ENCODE peak calls at places on chromosome 14, in ten cellular contexts. Z is substantia nigra; L is CD4-positive, alpha-beta T cell; A is mesenchymal stem cell; Y is suprapubic skin; O is caudate nucleus; X is sigmoid colon; R is dorsolateral prefrontal cortex; B is adrenal gland; H is tibial artery. M is an unnamed sample.

GRCh38 chr14:99603965-99604765 is at the start of gene CCDC85C:
- DNase-seq in H (peak), B (peak), A (peak), Y (peak), R (peak), Z (peak), L (peak), O (peak), X (peak), M (peak)

GRCh38 chr14:65303902-65304222 is 108.7 kb upstream of the FUT8 start:
- DNase-seq in X (no peak), H (no peak), O (no peak), R (no peak), A (no peak), B (no peak), L (no peak), Y (no peak), Z (no peak), M (no peak)

GRCh38 chr14:64200170-64200569 is 94.0 kb downstream of the ESR2 start:
- DNase-seq in R (no peak), A (peak), Z (no peak), O (no peak), Y (no peak), B (peak), X (no peak), H (no peak), L (no peak), M (no peak)

GRCh38 chr14:104389326-104390220 is 190.0 kb upstream of the C14orf180 start:
- DNase-seq in B (no peak), X (peak), R (no peak), L (no peak), Z (no peak), Y (peak), A (no peak), O (no peak), H (peak), M (no peak)

GRCh38 chr14:31229638-31230229 is 22.1 kb upstream of the HECTD1 start:
- DNase-seq in H (peak), L (no peak), A (peak), O (peak), X (peak), B (peak), R (no peak), Y (peak), Z (no peak), M (peak)

GRCh38 chr14:92414685-92415084 is 91.7 kb downstream of the SLC24A4 start:
- DNase-seq in L (no peak), B (no peak), H (no peak), O (no peak), Y (no peak), X (no peak), R (no peak), Z (no peak), A (no peak), M (no peak)

GRCh38 chr14:38420045-38420444 is 164.2 kb upstream of the CLEC14A start:
- DNase-seq in Y (no peak), R (no peak), Z (no peak), X (no peak), H (no peak), O (no peak), A (no peak), L (no peak), B (no peak), M (no peak)

GRCh38 chr14:67137744-67138371 is 51.4 kb upstream of the GARIN2 start:
- DNase-seq in H (no peak), L (no peak), O (no peak), X (no peak), R (no peak), A (peak), Y (no peak), Z (no peak), B (no peak), M (no peak)

GRCh38 chr14:96962337-96962736 is 165.2 kb downstream of the VRK1 start:
- DNase-seq in B (no peak), Y (no peak), L (peak), A (no peak), Z (no peak), O (no peak), H (no peak), X (no peak), R (no peak), M (no peak)

GRCh38 chr14:74080820-74081460 is 3.3 kb downstream of the ALDH6A1 start:
- DNase-seq in A (no peak), B (no peak), X (no peak), O (no peak), Z (no peak), R (no peak), H (no peak), L (no peak), Y (no peak), M (no peak)

GRCh38 chr14:100640481-100641273 is 53.5 kb upstream of the BEGAIN start:
- DNase-seq in A (peak), B (no peak), L (peak), X (no peak), R (no peak), H (no peak), Y (no peak), Z (no peak), O (no peak), M (no peak)

GRCh38 chr14:72416892-72417291 is 477.0 kb downstream of the DPF3 start:
- DNase-seq in Y (no peak), Z (no peak), O (no peak), L (no peak), X (no peak), B (no peak), A (no peak), R (no peak), H (no peak), M (no peak)

GRCh38 chr14:59451849-59452248 is 13.3 kb downstream of the GPR135 start:
- DNase-seq in X (no peak), H (no peak), A (no peak), Y (no peak), B (no peak), Z (no peak), O (no peak), R (no peak), L (no peak), M (no peak)

GRCh38 chr14:23431486-23431885 is 4.0 kb downstream of the MYH7 start:
- DNase-seq in Z (no peak), R (no peak), Y (peak), B (no peak), O (no peak), A (no peak), X (peak), L (no peak), H (peak), M (no peak)

GRCh38 chr14:64614992-64615391 is 65.2 kb downstream of the PPP1R36 start:
- DNase-seq in B (no peak), L (no peak), Y (no peak), A (no peak), H (no peak), Z (no peak), R (no peak), X (no peak), O (no peak), M (no peak)

GRCh38 chr14:51209457-51209856 is 30.6 kb upstream of the TMX1 start:
- DNase-seq in R (no peak), X (no peak), H (no peak), Z (no peak), O (no peak), A (no peak), L (no peak), B (no peak), Y (no peak), M (no peak)

GRCh38 chr14:105205718-105206208 is 24.7 kb upstream of the NUDT14 start:
- DNase-seq in A (no peak), B (peak), H (no peak), Y (no peak), O (no peak), Z (no peak), R (no peak), X (no peak), L (no peak), M (no peak)

GRCh38 chr14:61460853-61461611 is 139.7 kb downstream of the PRKCH start:
- DNase-seq in R (no peak), L (no peak), A (no peak), Z (no peak), O (no peak), H (no peak), X (no peak), Y (no peak), B (no peak), M (no peak)

GRCh38 chr14:61459229-61459628 is 137.8 kb downstream of the PRKCH start:
- DNase-seq in L (no peak), O (no peak), H (no peak), X (no peak), Y (no peak), R (no peak), A (no peak), Z (no peak), B (no peak), M (peak)

GRCh38 chr14:61460063-61460462 is 138.7 kb downstream of the PRKCH start:
- DNase-seq in Z (no peak), R (no peak), O (no peak), A (no peak), H (no peak), X (no peak), Y (no peak), L (no peak), B (no peak), M (no peak)

GRCh38 chr14:61456720-61457119 is 135.3 kb downstream of the PRKCH start:
- DNase-seq in H (peak), L (peak), B (peak), R (peak), Z (peak), A (peak), Y (peak), O (peak), X (peak), M (peak)

GRCh38 chr14:61458766-61459165 is 137.4 kb downstream of the PRKCH start:
- DNase-seq in A (no peak), X (no peak), Z (no peak), B (no peak), O (no peak), R (no peak), L (no peak), H (no peak), Y (no peak), M (peak)
- H3K27ac ChIP-seq in A (no peak), X (no peak), Z (no peak), B (no peak), O (no peak), R (no peak), L (no peak), H (no peak), Y (no peak), M (no peak)

DNA sequence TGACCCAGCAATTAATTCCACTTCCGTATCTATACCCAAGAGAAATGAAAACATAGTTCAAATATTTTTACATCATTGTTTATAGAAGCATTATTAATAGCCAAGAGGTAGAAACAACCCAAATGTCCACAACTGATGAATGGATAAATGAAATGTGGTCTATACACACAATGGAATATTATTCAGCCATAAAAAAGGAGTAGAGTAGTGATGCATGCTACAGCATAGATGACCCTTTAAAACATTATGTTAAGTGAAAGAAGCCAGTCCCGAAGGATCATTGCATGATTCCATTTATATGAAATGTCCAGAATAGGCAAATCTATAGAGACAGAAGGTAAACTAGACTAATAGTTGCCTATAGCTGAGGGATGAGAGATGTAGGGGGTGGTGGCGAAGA is 29.3 kb downstream of the TGFB3 start:
- DNase-seq in L (no peak), Y (no peak), A (no peak), B (no peak), X (no peak), Z (no peak), O (no peak), H (no peak), R (no peak), M (no peak)
- H3K27ac ChIP-seq in L (no peak), Y (no peak), A (no peak), B (no peak), X (no peak), Z (no peak), O (no peak), H (no peak), R (no peak), M (no peak)

DNA sequence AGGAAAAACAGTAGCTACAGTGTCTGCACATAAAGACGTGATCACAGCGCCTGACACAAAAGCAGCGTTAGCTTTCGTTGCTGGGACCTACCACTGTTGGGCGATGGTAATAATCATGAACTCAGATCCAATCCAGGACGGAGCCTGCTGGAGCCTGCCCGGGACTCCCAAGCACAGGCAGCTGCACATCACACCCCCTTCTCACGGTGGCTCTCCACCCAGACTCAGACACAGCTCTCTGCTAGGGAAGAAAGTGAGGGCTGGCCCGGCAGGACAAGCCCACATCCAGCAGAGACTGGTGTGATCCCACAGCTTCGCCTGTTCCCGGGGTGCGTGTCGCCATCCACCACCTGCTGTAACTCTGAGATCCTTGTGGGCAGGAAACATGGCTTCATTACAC is 49.9 kb upstream of the FOXN3 start:
- DNase-seq in L (no peak), O (peak), Y (no peak), Z (no peak), X (no peak), A (no peak), R (no peak), B (no peak), H (no peak), M (no peak)
- H3K27ac ChIP-seq in L (no peak), O (no peak), Y (peak), Z (no peak), X (no peak), A (no peak), R (peak), B (no peak), H (no peak), M (no peak)

DNA sequence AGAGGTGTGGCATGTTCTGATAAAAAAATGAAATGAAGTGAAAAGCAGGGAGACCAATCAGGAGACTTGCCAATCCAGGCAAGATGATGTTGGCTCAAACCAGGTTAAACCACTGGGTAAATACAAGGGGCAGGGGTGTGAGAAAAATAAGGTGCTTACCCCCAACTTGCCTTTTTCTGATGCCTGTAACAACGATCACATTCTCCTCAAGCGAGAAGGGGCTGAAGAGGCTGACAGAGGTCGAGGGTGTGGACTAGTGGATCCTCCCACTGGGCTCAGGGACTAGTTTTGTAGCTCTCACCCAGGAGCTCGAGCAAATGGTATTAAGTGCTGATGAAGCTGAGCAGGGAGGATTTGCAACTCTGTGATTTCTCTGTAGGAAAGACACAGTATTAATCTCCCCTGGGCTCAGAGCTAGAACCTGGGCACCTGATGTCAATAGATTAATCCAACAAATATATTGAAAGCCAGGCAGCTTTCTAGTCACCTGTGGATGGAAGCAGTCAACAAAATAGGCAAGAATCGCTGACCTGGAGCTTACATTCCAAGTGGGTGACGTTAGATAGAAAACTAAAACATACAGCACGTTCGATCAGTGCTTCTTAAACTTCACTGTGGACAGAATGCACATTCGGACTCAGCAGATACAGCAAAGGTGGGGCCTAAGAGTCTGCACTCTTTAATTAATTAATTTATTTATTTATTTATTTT is 15.2 kb upstream of the EAPP start:
- DNase-seq in X (peak), H (peak), L (no peak), Z (no peak), Y (no peak), R (no peak), O (no peak), A (peak), B (peak), M (no peak)
- H3K27ac ChIP-seq in X (peak), H (peak), L (no peak), Z (no peak), Y (peak), R (peak), O (no peak), A (peak), B (no peak), M (no peak)

M was measured in lung.